ENCODE peak calls at places on chromosomes 1 and 21, in nine cellular contexts. One of them, this sample, is unnamed.

GRCh38 chr21:37463083-37463780 is 96.7 kb downstream of the DYRK1A start:
- DNase-seq in effector memory CD8-positive, alpha-beta T cell: no peak
- DNase-seq in PC-3: peak; percentile 63
- DNase-seq in Caki2: peak; percentile 77
- DNase-seq in activated T-cell treated with anti-CD3 and anti-CD28 coated beads, Interleukin-2, amount 50 U/mL, for 72 hours: no peak
- DNase-seq in head of caudate nucleus: no peak
- DNase-seq in neuronal stem cell: no peak
- DNase-seq in KBM-7: peak; percentile 73
- DNase-seq in occipital lobe: no peak
- DNase-seq in this sample: peak; percentile 78

GRCh38 chr21:45887121-45887611 is 94.4 kb upstream of the COL6A1 start:
- DNase-seq in occipital lobe: peak; percentile 13
- DNase-seq in Caki2: no peak
- DNase-seq in effector memory CD8-positive, alpha-beta T cell: no peak
- DNase-seq in neuronal stem cell: no peak
- DNase-seq in PC-3: no peak
- DNase-seq in head of caudate nucleus: peak; percentile 47
- DNase-seq in activated T-cell treated with anti-CD3 and anti-CD28 coated beads, Interleukin-2, amount 50 U/mL, for 72 hours: no peak
- DNase-seq in KBM-7: no peak
- DNase-seq in this sample: peak; percentile 30

GRCh38 chr21:45579383-45580180 is 37.3 kb upstream of the SLC19A1 start:
- DNase-seq in activated T-cell treated with anti-CD3 and anti-CD28 coated beads, Interleukin-2, amount 50 U/mL, for 72 hours: no peak
- DNase-seq in Caki2: no peak
- DNase-seq in occipital lobe: no peak
- DNase-seq in KBM-7: no peak
- DNase-seq in head of caudate nucleus: peak; percentile 5
- DNase-seq in effector memory CD8-positive, alpha-beta T cell: no peak
- DNase-seq in neuronal stem cell: no peak
- DNase-seq in PC-3: no peak
- DNase-seq in this sample: no peak

GRCh38 chr1:58754683-58755467 is 29.0 kb downstream of the JUN start:
- DNase-seq in Caki2: no peak
- DNase-seq in activated T-cell treated with anti-CD3 and anti-CD28 coated beads, Interleukin-2, amount 50 U/mL, for 72 hours: no peak
- DNase-seq in head of caudate nucleus: no peak
- DNase-seq in neuronal stem cell: no peak
- DNase-seq in effector memory CD8-positive, alpha-beta T cell: peak; percentile 51
- DNase-seq in occipital lobe: no peak
- DNase-seq in KBM-7: peak; percentile 73
- DNase-seq in PC-3: no peak
- DNase-seq in this sample: no peak

GRCh38 chr1:1079408-1080121 is 5.5 kb upstream of the RNF223 start:
- DNase-seq in head of caudate nucleus: no peak
- DNase-seq in Caki2: peak; percentile 97
- DNase-seq in effector memory CD8-positive, alpha-beta T cell: no peak
- DNase-seq in neuronal stem cell: peak; percentile 63
- DNase-seq in KBM-7: peak; percentile 34
- DNase-seq in activated T-cell treated with anti-CD3 and anti-CD28 coated beads, Interleukin-2, amount 50 U/mL, for 72 hours: peak; percentile 66
- DNase-seq in occipital lobe: no peak
- DNase-seq in PC-3: peak; percentile 99
- DNase-seq in this sample: peak; percentile 70

GRCh38 chr1:88079036-88079435 is 605.0 kb upstream of the PKN2 start:
- DNase-seq in PC-3: peak; percentile 31
- DNase-seq in effector memory CD8-positive, alpha-beta T cell: no peak
- DNase-seq in activated T-cell treated with anti-CD3 and anti-CD28 coated beads, Interleukin-2, amount 50 U/mL, for 72 hours: no peak
- DNase-seq in occipital lobe: no peak
- DNase-seq in KBM-7: no peak
- DNase-seq in Caki2: no peak
- DNase-seq in neuronal stem cell: peak; percentile 24
- DNase-seq in head of caudate nucleus: no peak
- DNase-seq in this sample: peak; percentile 18

GRCh38 chr1:205321959-205322283 is 376 bp upstream of the NUAK2 start:
- DNase-seq in activated T-cell treated with anti-CD3 and anti-CD28 coated beads, Interleukin-2, amount 50 U/mL, for 72 hours: no peak
- DNase-seq in effector memory CD8-positive, alpha-beta T cell: no peak
- DNase-seq in neuronal stem cell: no peak
- DNase-seq in occipital lobe: no peak
- DNase-seq in KBM-7: no peak
- DNase-seq in PC-3: no peak
- DNase-seq in Caki2: no peak
- DNase-seq in head of caudate nucleus: no peak
- DNase-seq in this sample: no peak

GRCh38 chr1:19361231-19362147 is 49.4 kb downstream of the SLC66A1 start:
- DNase-seq in head of caudate nucleus: no peak
- DNase-seq in PC-3: peak; percentile 77
- DNase-seq in occipital lobe: no peak
- DNase-seq in activated T-cell treated with anti-CD3 and anti-CD28 coated beads, Interleukin-2, amount 50 U/mL, for 72 hours: no peak
- DNase-seq in KBM-7: no peak
- DNase-seq in neuronal stem cell: no peak
- DNase-seq in effector memory CD8-positive, alpha-beta T cell: no peak
- DNase-seq in Caki2: no peak
- DNase-seq in this sample: peak; percentile 51

GRCh38 chr1:211327341-211327921 is 798 bp downstream of the TRAF5 start:
- DNase-seq in Caki2: no peak
- DNase-seq in activated T-cell treated with anti-CD3 and anti-CD28 coated beads, Interleukin-2, amount 50 U/mL, for 72 hours: peak; percentile 36
- DNase-seq in occipital lobe: no peak
- DNase-seq in effector memory CD8-positive, alpha-beta T cell: peak; percentile 26
- DNase-seq in neuronal stem cell: no peak
- DNase-seq in KBM-7: peak; percentile 45
- DNase-seq in PC-3: peak; percentile 58
- DNase-seq in head of caudate nucleus: no peak
- DNase-seq in this sample: peak; percentile 65

GRCh38 chr1:227766015-227766634 is 30.9 kb downstream of the SNAP47 start:
- DNase-seq in Caki2: peak; percentile 23
- DNase-seq in occipital lobe: no peak
- DNase-seq in effector memory CD8-positive, alpha-beta T cell: peak; percentile 88
- DNase-seq in PC-3: peak; percentile 96
- DNase-seq in KBM-7: peak; percentile 14
- DNase-seq in activated T-cell treated with anti-CD3 and anti-CD28 coated beads, Interleukin-2, amount 50 U/mL, for 72 hours: peak; percentile 90
- DNase-seq in head of caudate nucleus: peak; percentile 44
- DNase-seq in neuronal stem cell: no peak
- DNase-seq in this sample: no peak

GRCh38 chr21:36759348-36760083 is 60.6 kb downstream of the SIM2 start:
- DNase-seq in KBM-7: no peak
- DNase-seq in occipital lobe: no peak
- DNase-seq in activated T-cell treated with anti-CD3 and anti-CD28 coated beads, Interleukin-2, amount 50 U/mL, for 72 hours: no peak
- DNase-seq in neuronal stem cell: no peak
- DNase-seq in PC-3: no peak
- DNase-seq in head of caudate nucleus: no peak
- DNase-seq in Caki2: no peak
- DNase-seq in effector memory CD8-positive, alpha-beta T cell: no peak
- DNase-seq in this sample: no peak

GRCh38 chr1:215761446-215761845 is 194.3 kb downstream of the KCTD3 start:
- DNase-seq in effector memory CD8-positive, alpha-beta T cell: no peak
- DNase-seq in Caki2: no peak
- DNase-seq in occipital lobe: no peak
- DNase-seq in KBM-7: no peak
- DNase-seq in PC-3: peak; percentile 25
- DNase-seq in neuronal stem cell: no peak
- DNase-seq in activated T-cell treated with anti-CD3 and anti-CD28 coated beads, Interleukin-2, amount 50 U/mL, for 72 hours: no peak
- DNase-seq in head of caudate nucleus: no peak
- DNase-seq in this sample: no peak

This sample was measured in fibroblast of lung.